ENCODE peak calls at places on chromosomes 16 and 17, in ten cellular contexts. Z, J, T, H, D, P, A, V, C and R are unnamed samples.

GRCh38 chr16:86142801-86143236 is 243.9 kb downstream of the IRF8 start:
- DNase-seq in Z (no peak), J (no peak), T (no peak), H (peak; percentile 13), D (no peak), P (no peak), A (no peak), V (no peak), C (no peak), R (no peak)

GRCh38 chr17:80358131-80358530 is 56.8 kb upstream of the ENDOV start:
- DNase-seq in Z (no peak), J (no peak), T (peak; percentile 21), H (no peak), D (no peak), P (no peak), A (no peak), V (no peak), C (no peak), R (no peak)

GRCh38 chr17:61391595-61392291 is 7.9 kb upstream of the TBX2 start:
- DNase-seq in Z (no peak), J (no peak), T (no peak), H (no peak), D (no peak), P (no peak), A (no peak), V (no peak), C (no peak), R (no peak)

GRCh38 chr17:36977066-36977465 is 28.3 kb downstream of the AATF start:
- DNase-seq in Z (no peak), J (no peak), T (no peak), H (no peak), D (peak; percentile 13), P (no peak), A (no peak), V (no peak), C (no peak), R (no peak)

GRCh38 chr16:2813661-2814288 is 3.3 kb upstream of the PRSS21 start:
- DNase-seq in Z (no peak), J (no peak), T (no peak), H (no peak), D (no peak), P (no peak), A (no peak), V (no peak), C (peak; percentile 12), R (no peak)

GRCh38 chr16:83554096-83554495 is 253.7 kb upstream of the HSBP1 start:
- DNase-seq in Z (no peak), J (no peak), T (no peak), H (no peak), D (no peak), P (no peak), A (no peak), V (no peak), C (no peak), R (no peak)

GRCh38 chr17:20080513-20080912 is 71.4 kb downstream of the SPECC1 start:
- DNase-seq in Z (no peak), J (no peak), T (no peak), H (no peak), D (no peak), P (no peak), A (no peak), V (no peak), C (no peak), R (no peak)

GRCh38 chr16:87041732-87042131 is 275.5 kb downstream of the C16orf95 start:
- DNase-seq in Z (no peak), J (no peak), T (no peak), H (no peak), D (no peak), P (no peak), A (no peak), V (no peak), C (no peak), R (no peak)

GRCh38 chr17:27429666-27430382 is 26.4 kb upstream of the KSR1 start:
- DNase-seq in Z (no peak), J (no peak), T (no peak), H (no peak), D (no peak), P (no peak), A (no peak), V (no peak), C (no peak), R (no peak)

GRCh38 chr17:59046192-59046591 is 60.5 kb downstream of the TRIM37 start:
- DNase-seq in Z (no peak), J (no peak), T (no peak), H (no peak), D (no peak), P (no peak), A (peak; percentile 73), V (no peak), C (no peak), R (no peak)

DNA sequence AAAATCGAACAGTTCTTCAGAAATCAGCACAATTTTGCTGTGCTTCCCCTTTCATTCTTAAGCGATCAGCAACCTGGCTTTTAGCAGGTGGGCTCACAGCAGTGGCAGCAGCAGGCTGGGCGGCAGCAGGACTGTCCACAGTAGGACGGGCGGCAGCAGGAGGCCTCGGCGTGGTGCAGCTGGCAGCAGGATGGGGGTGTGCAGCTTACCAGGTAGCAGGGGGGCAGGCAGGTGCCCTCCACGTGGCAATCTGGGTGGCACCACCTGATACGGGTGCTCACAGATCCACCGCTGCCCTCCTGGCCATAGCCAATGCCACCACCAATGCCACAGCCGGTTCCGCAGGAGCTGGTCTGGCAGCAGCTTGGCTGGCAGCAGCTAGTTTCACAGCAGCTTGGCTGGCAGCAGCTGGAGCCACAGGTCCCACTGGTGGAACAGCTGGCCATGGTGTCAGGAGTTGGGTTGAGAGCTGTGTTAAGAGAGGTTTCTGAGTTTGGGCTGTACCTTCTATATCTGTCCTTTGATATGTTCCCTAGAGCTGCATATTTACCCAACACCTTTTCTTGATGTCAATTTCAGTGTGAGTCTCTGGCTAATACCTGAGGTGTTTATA is at the start of gene KRTAP1-4:
- DNase-seq in Z (no peak), J (no peak), T (no peak), H (no peak), D (no peak), P (no peak), A (no peak), V (no peak), C (no peak), R (no peak)
- TF ChIP-seq CTCF in Z (no peak), J (no peak), T (no peak), H (no peak), D (no peak), P (no peak), A (no peak), V (no peak), C (no peak), R (no peak)

GRCh38 chr16:57244463-57244766 is 644 bp upstream of the ARL2BP start:
- DNase-seq in Z (no peak), J (no peak), T (no peak), H (no peak), D (no peak), P (no peak), A (no peak), V (no peak), C (no peak), R (no peak)

GRCh38 chr16:57242650-57243049 is 2.4 kb upstream of the ARL2BP start:
- DNase-seq in Z (no peak), J (no peak), T (no peak), H (no peak), D (no peak), P (no peak), A (no peak), V (no peak), C (no peak), R (no peak)

GRCh38 chr16:57240872-57241271 is 4.2 kb upstream of the ARL2BP start:
- DNase-seq in Z (no peak), J (no peak), T (no peak), H (no peak), D (no peak), P (no peak), A (no peak), V (no peak), C (no peak), R (no peak)

GRCh38 chr16:57245472-57246113 is 534 bp downstream of the ARL2BP start:
- DNase-seq in Z (no peak), J (peak; percentile 58), T (no peak), H (no peak), D (peak; percentile 42), P (peak; percentile 18), A (peak; percentile 10), V (no peak), C (peak; percentile 73), R (peak; percentile 40)

DNA sequence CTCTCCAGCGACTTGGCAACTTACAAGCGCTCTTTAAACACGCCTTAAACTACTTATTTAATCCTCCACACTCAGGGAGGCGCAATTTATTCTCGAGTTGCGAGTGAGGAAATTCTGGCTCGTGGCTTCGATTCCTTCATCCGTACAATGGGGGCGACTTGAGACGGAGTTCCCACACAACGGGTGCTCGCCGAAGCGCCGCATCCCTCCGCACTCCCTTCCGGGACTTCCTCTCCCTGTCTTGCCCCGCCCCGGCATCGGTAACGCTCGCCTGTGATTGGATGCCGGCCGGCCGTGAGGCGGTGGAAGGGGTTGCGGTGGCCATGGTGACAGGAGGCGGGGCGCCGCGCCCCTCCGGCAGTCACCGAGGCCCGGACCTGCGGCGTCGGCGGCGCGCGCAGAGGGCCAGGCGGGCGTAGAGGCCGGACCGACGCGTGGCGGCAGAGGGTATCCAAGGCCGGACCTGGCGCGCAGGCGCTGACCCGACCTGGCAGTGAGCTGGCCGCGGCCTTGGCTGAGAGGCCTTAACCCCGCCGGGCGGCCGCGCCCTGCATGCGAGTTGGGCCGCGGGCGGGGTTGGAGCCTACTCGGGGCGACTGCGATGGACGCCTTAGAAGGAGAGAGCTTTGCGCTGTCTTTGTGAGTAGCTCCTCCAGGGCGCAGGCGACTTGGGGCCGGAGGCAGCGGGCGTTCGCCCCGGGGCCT is at the start of gene ARL2BP:
- DNase-seq in Z (peak; percentile 99), J (peak; percentile 99), T (peak; percentile 99), H (peak; percentile 91), D (peak; percentile 100), P (peak; percentile 98), A (peak; percentile 97), V (peak; percentile 94), C (peak; percentile 99), R (peak; percentile 99)
- TF ChIP-seq CTCF in Z (no peak), J (no peak), T (no peak), H (peak; percentile 8), D (peak; percentile 38), P (no peak), A (no peak), V (no peak), C (peak; percentile 27), R (no peak)

GRCh38 chr16:30352488-30353401 is 2.4 kb downstream of the CD2BP2 start:
- DNase-seq in Z (no peak), J (no peak), T (peak; percentile 33), H (no peak), D (no peak), P (no peak), A (no peak), V (no peak), C (peak; percentile 34), R (no peak)
- TF ChIP-seq CTCF in Z (peak; percentile 27), J (no peak), T (no peak), H (peak; percentile 16), D (no peak), P (peak; percentile 55), A (peak; percentile 22), V (peak; percentile 45), C (no peak), R (no peak)

DNA sequence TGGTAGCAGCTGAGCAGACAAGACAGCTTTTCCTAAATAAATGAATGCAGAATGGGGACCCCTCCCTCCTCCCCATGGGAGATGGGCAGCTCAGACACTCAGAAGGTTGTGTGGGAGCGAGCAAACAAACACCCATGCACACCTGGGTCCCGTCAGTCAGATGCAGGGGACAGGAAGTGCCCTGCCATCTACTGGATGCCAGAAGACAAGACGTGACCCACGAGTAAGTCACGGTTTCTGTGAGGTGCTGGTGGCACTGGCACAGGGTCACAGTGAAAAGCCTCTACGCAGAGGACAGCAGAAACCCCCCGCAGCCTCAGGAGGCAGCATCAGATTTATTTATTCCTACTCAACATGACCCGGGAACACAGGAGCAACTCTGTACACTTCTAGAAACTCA is 8.4 kb downstream of the HBQ1 start:
- DNase-seq in Z (no peak), J (no peak), T (no peak), H (no peak), D (no peak), P (no peak), A (no peak), V (no peak), C (no peak), R (no peak)
- TF ChIP-seq CTCF in Z (peak; percentile 3), J (no peak), T (no peak), H (no peak), D (no peak), P (no peak), A (no peak), V (peak; percentile 23), C (no peak), R (no peak)